ENCODE peak calls at places on chromosomes 11 and 22, in nine cellular contexts. One of them, this sample, is unnamed.

GRCh38 chr11:116465056-116465455 is 307.7 kb downstream of the BUD13 start:
- DNase-seq in fibroblast of lung: no peak
- DNase-seq in heart left ventricle: no peak
- DNase-seq in AG04450: no peak
- DNase-seq in MCF 10A: no peak
- DNase-seq in endothelial cell of umbilical vein: no peak
- DNase-seq in pancreas: no peak
- DNase-seq in mammary epithelial cell: peak
- DNase-seq in OCI-LY7: no peak
- DNase-seq in this sample: no peak

GRCh38 chr11:26420331-26420730 is 88.4 kb downstream of the ANO3 start:
- DNase-seq in fibroblast of lung: no peak
- DNase-seq in heart left ventricle: no peak
- DNase-seq in AG04450: no peak
- DNase-seq in MCF 10A: no peak
- DNase-seq in endothelial cell of umbilical vein: no peak
- DNase-seq in pancreas: no peak
- DNase-seq in mammary epithelial cell: no peak
- DNase-seq in OCI-LY7: no peak
- DNase-seq in this sample: no peak

GRCh38 chr22:26377170-26377825 is 51.8 kb upstream of the ASPHD2 start:
- DNase-seq in fibroblast of lung: no peak
- DNase-seq in heart left ventricle: no peak
- DNase-seq in AG04450: no peak
- DNase-seq in MCF 10A: no peak
- DNase-seq in endothelial cell of umbilical vein: no peak
- DNase-seq in pancreas: no peak
- DNase-seq in mammary epithelial cell: no peak
- DNase-seq in OCI-LY7: no peak
- DNase-seq in this sample: no peak

GRCh38 chr22:49023161-49023878 is 804.4 kb downstream of the BRD1 start:
- DNase-seq in fibroblast of lung: no peak
- DNase-seq in heart left ventricle: no peak
- DNase-seq in AG04450: no peak
- DNase-seq in MCF 10A: no peak
- DNase-seq in endothelial cell of umbilical vein: no peak
- DNase-seq in pancreas: peak
- DNase-seq in mammary epithelial cell: no peak
- DNase-seq in OCI-LY7: no peak
- DNase-seq in this sample: no peak

GRCh38 chr11:72191961-72192381 is at the start of gene FOLR1:
- DNase-seq in fibroblast of lung: peak
- DNase-seq in heart left ventricle: no peak
- DNase-seq in AG04450: no peak
- DNase-seq in MCF 10A: peak
- DNase-seq in endothelial cell of umbilical vein: no peak
- DNase-seq in pancreas: peak
- DNase-seq in mammary epithelial cell: peak
- DNase-seq in OCI-LY7: no peak
- DNase-seq in this sample: no peak

GRCh38 chr22:34833982-34834510 is 231.9 kb upstream of the ISX start:
- DNase-seq in fibroblast of lung: no peak
- DNase-seq in heart left ventricle: no peak
- DNase-seq in AG04450: no peak
- DNase-seq in MCF 10A: no peak
- DNase-seq in endothelial cell of umbilical vein: no peak
- DNase-seq in pancreas: no peak
- DNase-seq in mammary epithelial cell: no peak
- DNase-seq in OCI-LY7: no peak
- DNase-seq in this sample: no peak

GRCh38 chr11:94034207-94034606 is 13.1 kb downstream of the HEPHL1 start:
- DNase-seq in fibroblast of lung: peak
- DNase-seq in heart left ventricle: no peak
- DNase-seq in AG04450: no peak
- DNase-seq in MCF 10A: no peak
- DNase-seq in endothelial cell of umbilical vein: no peak
- DNase-seq in pancreas: no peak
- DNase-seq in mammary epithelial cell: no peak
- DNase-seq in OCI-LY7: no peak
- DNase-seq in this sample: no peak

GRCh38 chr11:96323643-96323985 is 19.4 kb downstream of the MAML2 start:
- DNase-seq in fibroblast of lung: no peak
- DNase-seq in heart left ventricle: no peak
- DNase-seq in AG04450: no peak
- DNase-seq in MCF 10A: no peak
- DNase-seq in endothelial cell of umbilical vein: no peak
- DNase-seq in pancreas: no peak
- DNase-seq in mammary epithelial cell: no peak
- DNase-seq in OCI-LY7: no peak
- DNase-seq in this sample: no peak

GRCh38 chr11:42840856-42841255 is 470.9 kb upstream of the API5 start:
- DNase-seq in fibroblast of lung: no peak
- DNase-seq in heart left ventricle: no peak
- DNase-seq in AG04450: no peak
- DNase-seq in MCF 10A: no peak
- DNase-seq in endothelial cell of umbilical vein: no peak
- DNase-seq in pancreas: no peak
- DNase-seq in mammary epithelial cell: no peak
- DNase-seq in OCI-LY7: no peak
- DNase-seq in this sample: no peak

GRCh38 chr11:110763249-110764011 is 51.2 kb upstream of the ARHGAP20 start:
- DNase-seq in fibroblast of lung: peak
- DNase-seq in heart left ventricle: no peak
- DNase-seq in AG04450: peak
- DNase-seq in MCF 10A: peak
- DNase-seq in endothelial cell of umbilical vein: peak
- DNase-seq in pancreas: no peak
- DNase-seq in mammary epithelial cell: no peak
- DNase-seq in OCI-LY7: no peak
- DNase-seq in this sample: peak

GRCh38 chr11:93213622-93214021 is 15.8 kb upstream of the SLC36A4 start:
- DNase-seq in fibroblast of lung: no peak
- DNase-seq in heart left ventricle: no peak
- DNase-seq in AG04450: no peak
- DNase-seq in MCF 10A: no peak
- DNase-seq in endothelial cell of umbilical vein: no peak
- DNase-seq in pancreas: no peak
- DNase-seq in mammary epithelial cell: no peak
- DNase-seq in OCI-LY7: no peak
- DNase-seq in this sample: no peak

GRCh38 chr11:64916040-64916847 is 765 bp downstream of the ATG2A start:
- DNase-seq in fibroblast of lung: peak
- DNase-seq in heart left ventricle: peak
- DNase-seq in AG04450: no peak
- DNase-seq in MCF 10A: peak
- DNase-seq in endothelial cell of umbilical vein: peak
- DNase-seq in pancreas: no peak
- DNase-seq in mammary epithelial cell: peak
- DNase-seq in OCI-LY7: peak
- DNase-seq in this sample: no peak

GRCh38 chr22:24601217-24602104 is 1.5 kb upstream of the GGT1 start:
- DNase-seq in fibroblast of lung: no peak
- DNase-seq in heart left ventricle: peak
- DNase-seq in AG04450: no peak
- DNase-seq in MCF 10A: no peak
- DNase-seq in endothelial cell of umbilical vein: no peak
- DNase-seq in pancreas: peak
- DNase-seq in mammary epithelial cell: no peak
- DNase-seq in OCI-LY7: peak
- DNase-seq in this sample: no peak

GRCh38 chr11:72521672-72522071 is 87.3 kb upstream of the CLPB start:
- DNase-seq in fibroblast of lung: no peak
- DNase-seq in heart left ventricle: no peak
- DNase-seq in AG04450: no peak
- DNase-seq in MCF 10A: no peak
- DNase-seq in endothelial cell of umbilical vein: no peak
- DNase-seq in pancreas: no peak
- DNase-seq in mammary epithelial cell: no peak
- DNase-seq in OCI-LY7: no peak
- DNase-seq in this sample: no peak

GRCh38 chr22:21876486-21877176 is 9.2 kb upstream of the MAPK1 start:
- DNase-seq in fibroblast of lung: peak
- DNase-seq in heart left ventricle: no peak
- DNase-seq in AG04450: no peak
- DNase-seq in MCF 10A: peak
- DNase-seq in endothelial cell of umbilical vein: peak
- DNase-seq in pancreas: no peak
- DNase-seq in mammary epithelial cell: peak
- DNase-seq in OCI-LY7: no peak
- DNase-seq in this sample: peak

GRCh38 chr11:89625171-89625570 is 84.9 kb upstream of the TRIM77 start:
- DNase-seq in fibroblast of lung: no peak
- DNase-seq in heart left ventricle: no peak
- DNase-seq in AG04450: no peak
- DNase-seq in MCF 10A: no peak
- DNase-seq in endothelial cell of umbilical vein: no peak
- DNase-seq in pancreas: no peak
- DNase-seq in mammary epithelial cell: no peak
- DNase-seq in OCI-LY7: no peak
- DNase-seq in this sample: no peak
- TF ChIP-seq CTCF in fibroblast of lung: peak
- TF ChIP-seq CTCF in heart left ventricle: no peak
- TF ChIP-seq CTCF in AG04450: peak
- TF ChIP-seq CTCF in MCF 10A: no peak
- TF ChIP-seq CTCF in endothelial cell of umbilical vein: no peak
- TF ChIP-seq CTCF in pancreas: no peak
- TF ChIP-seq CTCF in mammary epithelial cell: no peak
- TF ChIP-seq CTCF in OCI-LY7: peak
- TF ChIP-seq CTCF in this sample: no peak

GRCh38 chr22:19703869-19704268 is 10.4 kb upstream of the SEPTIN5 start:
- DNase-seq in fibroblast of lung: no peak
- DNase-seq in heart left ventricle: peak
- DNase-seq in AG04450: no peak
- DNase-seq in MCF 10A: no peak
- DNase-seq in endothelial cell of umbilical vein: no peak
- DNase-seq in pancreas: no peak
- DNase-seq in mammary epithelial cell: no peak
- DNase-seq in OCI-LY7: no peak
- DNase-seq in this sample: no peak

GRCh38 chr22:19707347-19708322 is 6.7 kb upstream of the SEPTIN5 start:
- DNase-seq in fibroblast of lung: no peak
- DNase-seq in heart left ventricle: peak
- DNase-seq in AG04450: no peak
- DNase-seq in MCF 10A: no peak
- DNase-seq in endothelial cell of umbilical vein: no peak
- DNase-seq in pancreas: peak
- DNase-seq in mammary epithelial cell: no peak
- DNase-seq in OCI-LY7: no peak
- DNase-seq in this sample: no peak

GRCh38 chr22:19704355-19705015 is 9.8 kb upstream of the SEPTIN5 start:
- DNase-seq in fibroblast of lung: no peak
- DNase-seq in heart left ventricle: peak
- DNase-seq in AG04450: no peak
- DNase-seq in MCF 10A: no peak
- DNase-seq in endothelial cell of umbilical vein: no peak
- DNase-seq in pancreas: no peak
- DNase-seq in mammary epithelial cell: no peak
- DNase-seq in OCI-LY7: no peak
- DNase-seq in this sample: no peak

GRCh38 chr22:19706661-19707151 is 7.6 kb upstream of the SEPTIN5 start:
- DNase-seq in fibroblast of lung: no peak
- DNase-seq in heart left ventricle: peak
- DNase-seq in AG04450: no peak
- DNase-seq in MCF 10A: no peak
- DNase-seq in endothelial cell of umbilical vein: no peak
- DNase-seq in pancreas: no peak
- DNase-seq in mammary epithelial cell: no peak
- DNase-seq in OCI-LY7: no peak
- DNase-seq in this sample: no peak

GRCh38 chr22:19705181-19705934 is 8.9 kb upstream of the SEPTIN5 start:
- DNase-seq in fibroblast of lung: no peak
- DNase-seq in heart left ventricle: peak
- DNase-seq in AG04450: no peak
- DNase-seq in MCF 10A: no peak
- DNase-seq in endothelial cell of umbilical vein: no peak
- DNase-seq in pancreas: no peak
- DNase-seq in mammary epithelial cell: no peak
- DNase-seq in OCI-LY7: no peak
- DNase-seq in this sample: no peak
- TF ChIP-seq CTCF in fibroblast of lung: no peak
- TF ChIP-seq CTCF in heart left ventricle: no peak
- TF ChIP-seq CTCF in AG04450: no peak
- TF ChIP-seq CTCF in MCF 10A: no peak
- TF ChIP-seq CTCF in endothelial cell of umbilical vein: no peak
- TF ChIP-seq CTCF in pancreas: no peak
- TF ChIP-seq CTCF in mammary epithelial cell: no peak
- TF ChIP-seq CTCF in OCI-LY7: peak
- TF ChIP-seq CTCF in this sample: no peak

GRCh38 chr22:23532756-23533155 is 47.3 kb downstream of the IGLL1 start:
- DNase-seq in fibroblast of lung: no peak
- DNase-seq in heart left ventricle: no peak
- DNase-seq in AG04450: no peak
- DNase-seq in MCF 10A: no peak
- DNase-seq in endothelial cell of umbilical vein: no peak
- DNase-seq in pancreas: peak
- DNase-seq in mammary epithelial cell: no peak
- DNase-seq in OCI-LY7: no peak
- DNase-seq in this sample: no peak

GRCh38 chr22:23531966-23532735 is 47.9 kb downstream of the IGLL1 start:
- DNase-seq in fibroblast of lung: no peak
- DNase-seq in heart left ventricle: no peak
- DNase-seq in AG04450: no peak
- DNase-seq in MCF 10A: no peak
- DNase-seq in endothelial cell of umbilical vein: no peak
- DNase-seq in pancreas: peak
- DNase-seq in mammary epithelial cell: no peak
- DNase-seq in OCI-LY7: no peak
- DNase-seq in this sample: no peak

GRCh38 chr22:23533771-23534191 is 46.3 kb downstream of the IGLL1 start:
- DNase-seq in fibroblast of lung: no peak
- DNase-seq in heart left ventricle: no peak
- DNase-seq in AG04450: no peak
- DNase-seq in MCF 10A: no peak
- DNase-seq in endothelial cell of umbilical vein: no peak
- DNase-seq in pancreas: peak
- DNase-seq in mammary epithelial cell: no peak
- DNase-seq in OCI-LY7: no peak
- DNase-seq in this sample: no peak

GRCh38 chr22:23534201-23534850 is 45.8 kb downstream of the IGLL1 start:
- DNase-seq in fibroblast of lung: no peak
- DNase-seq in heart left ventricle: no peak
- DNase-seq in AG04450: no peak
- DNase-seq in MCF 10A: no peak
- DNase-seq in endothelial cell of umbilical vein: no peak
- DNase-seq in pancreas: peak
- DNase-seq in mammary epithelial cell: no peak
- DNase-seq in OCI-LY7: no peak
- DNase-seq in this sample: no peak

GRCh38 chr22:23533328-23533762 is 46.7 kb downstream of the IGLL1 start:
- DNase-seq in fibroblast of lung: peak
- DNase-seq in heart left ventricle: no peak
- DNase-seq in AG04450: no peak
- DNase-seq in MCF 10A: peak
- DNase-seq in endothelial cell of umbilical vein: peak
- DNase-seq in pancreas: peak
- DNase-seq in mammary epithelial cell: peak
- DNase-seq in OCI-LY7: peak
- DNase-seq in this sample: no peak
- TF ChIP-seq CTCF in fibroblast of lung: peak
- TF ChIP-seq CTCF in heart left ventricle: no peak
- TF ChIP-seq CTCF in AG04450: peak
- TF ChIP-seq CTCF in MCF 10A: no peak
- TF ChIP-seq CTCF in endothelial cell of umbilical vein: peak
- TF ChIP-seq CTCF in pancreas: no peak
- TF ChIP-seq CTCF in mammary epithelial cell: peak
- TF ChIP-seq CTCF in OCI-LY7: peak
- TF ChIP-seq CTCF in this sample: peak

GRCh38 chr11:126406368-126406767 is 50.9 kb downstream of the ST3GAL4 start:
- DNase-seq in fibroblast of lung: no peak
- DNase-seq in heart left ventricle: no peak
- DNase-seq in AG04450: no peak
- DNase-seq in MCF 10A: no peak
- DNase-seq in endothelial cell of umbilical vein: no peak
- DNase-seq in pancreas: no peak
- DNase-seq in mammary epithelial cell: no peak
- DNase-seq in OCI-LY7: no peak
- DNase-seq in this sample: no peak
- TF ChIP-seq CTCF in fibroblast of lung: no peak
- TF ChIP-seq CTCF in heart left ventricle: no peak
- TF ChIP-seq CTCF in AG04450: no peak
- TF ChIP-seq CTCF in MCF 10A: no peak
- TF ChIP-seq CTCF in endothelial cell of umbilical vein: no peak
- TF ChIP-seq CTCF in pancreas: no peak
- TF ChIP-seq CTCF in mammary epithelial cell: no peak
- TF ChIP-seq CTCF in OCI-LY7: no peak
- TF ChIP-seq CTCF in this sample: no peak